ENCODE peak calls at places on chromosomes 1 and 21, in ten cellular contexts. N is CD8-positive, alpha-beta T cell; R is CD8-positive, alpha-beta memory T cell; G is A549; X is fibroblast of lung; D is small intestine; J is psoas muscle; U is DND-41; L is neuronal stem cell; W is Panc1. T is an unnamed sample.

GRCh38 chr1:230500063-230500462 is 73.9 kb upstream of the PGBD5 start:
- DNase-seq in W (no peak), U (no peak), J (no peak), D (no peak), L (no peak), G (no peak), X (no peak), N (no peak), R (no peak), T (no peak)

GRCh38 chr21:42654179-42654912 is 925 bp downstream of the PDE9A start:
- DNase-seq in N (peak; percentile 62), U (peak; percentile 74), R (peak; percentile 45), D (peak; percentile 41), L (peak; percentile 69), X (no peak), G (peak; percentile 53), W (no peak), J (peak; percentile 24), T (no peak)

GRCh38 chr1:213507472-213508223 is 456.6 kb downstream of the RPS6KC1 start:
- DNase-seq in D (no peak), X (no peak), J (no peak), W (no peak), N (no peak), U (no peak), G (no peak), R (no peak), L (no peak), T (no peak)

GRCh38 chr1:38958967-38959366 is 17.3 kb upstream of the RHBDL2 start:
- DNase-seq in W (no peak), L (no peak), U (no peak), R (no peak), J (no peak), N (no peak), G (no peak), X (no peak), D (no peak), T (no peak)

GRCh38 chr1:152869808-152870419 is 8.2 kb upstream of the SMCP start:
- DNase-seq in R (peak; percentile 61), X (peak; percentile 49), G (peak; percentile 81), J (no peak), L (peak; percentile 58), N (peak; percentile 58), W (peak; percentile 47), D (peak; percentile 69), U (peak; percentile 69), T (peak; percentile 0)

GRCh38 chr1:16375521-16376359 is 8.7 kb downstream of the SZRD1 start:
- DNase-seq in R (no peak), N (no peak), J (no peak), L (no peak), X (peak; percentile 79), G (no peak), W (no peak), D (no peak), U (no peak), T (no peak)

GRCh38 chr21:46183910-46184624 is at the start of gene SPATC1L:
- DNase-seq in W (no peak), N (peak; percentile 67), L (peak; percentile 71), J (peak; percentile 75), R (no peak), D (peak; percentile 45), X (peak; percentile 90), G (no peak), U (no peak), T (no peak)

GRCh38 chr1:194161591-194161990 is 975.2 kb upstream of the B3GALT2 start:
- DNase-seq in W (no peak), J (no peak), D (no peak), U (no peak), L (no peak), X (peak; percentile 8), N (no peak), R (no peak), G (no peak), T (no peak)

GRCh38 chr1:184840596-184840995 is 85.9 kb upstream of the EDEM3 start:
- DNase-seq in R (peak; percentile 72), G (no peak), L (no peak), X (no peak), W (no peak), D (peak; percentile 69), J (no peak), N (no peak), U (no peak), T (no peak)

GRCh38 chr1:40974945-40975344 is 4.6 kb upstream of the CTPS1 start:
- DNase-seq in X (no peak), L (no peak), N (no peak), J (no peak), U (no peak), W (no peak), D (no peak), G (no peak), R (no peak), T (no peak)

GRCh38 chr1:89149229-89149628 is 23.3 kb upstream of the GBP2 start:
- DNase-seq in U (no peak), L (peak; percentile 3), G (no peak), J (no peak), X (peak; percentile 49), D (peak; percentile 27), W (no peak), N (no peak), R (no peak), T (peak; percentile 16)

GRCh38 chr1:223715710-223716103 is 3.4 kb downstream of the CAPN2 start:
- DNase-seq in R (no peak), X (no peak), U (no peak), W (no peak), J (no peak), L (no peak), N (no peak), G (no peak), D (no peak), T (no peak)

GRCh38 chr1:47758341-47759237 is 238.6 kb downstream of the TRABD2B start:
- DNase-seq in R (peak; percentile 15), X (peak; percentile 22), L (no peak), U (no peak), J (no peak), N (no peak), W (no peak), G (no peak), D (no peak), T (no peak)

GRCh38 chr1:184974086-184974836 is at the start of gene NIBAN1:
- DNase-seq in U (peak; percentile 19), W (no peak), X (peak; percentile 74), J (peak; percentile 82), N (peak; percentile 74), G (peak; percentile 18), R (peak; percentile 81), L (peak; percentile 14), D (peak; percentile 62), T (no peak)

GRCh38 chr1:161214374-161214773 is 721 bp upstream of the FCER1G start:
- DNase-seq in D (no peak), N (no peak), R (no peak), J (no peak), X (no peak), L (no peak), G (no peak), U (no peak), W (no peak), T (no peak)
- H3K27ac ChIP-seq in D (no peak overlapping the region), N (no peak overlapping the region), R (no peak overlapping the region), J (no peak overlapping the region), X (no peak overlapping the region), L (no peak overlapping the region), G (no peak overlapping the region), U (no peak overlapping the region), W (no peak overlapping the region), T (no peak overlapping the region)

GRCh38 chr1:192905049-192905448 is 96.2 kb downstream of the RGS2 start:
- DNase-seq in G (no peak), X (no peak), J (no peak), R (no peak), U (no peak), W (no peak), L (no peak), N (no peak), D (no peak), T (no peak)
- H3K27ac ChIP-seq in G (peak overlapping the region; percentile 79), X (no peak overlapping the region), J (no peak overlapping the region), R (no peak overlapping the region), U (no peak overlapping the region), W (no peak overlapping the region), L (no peak overlapping the region), N (no peak overlapping the region), D (no peak overlapping the region), T (no peak overlapping the region)

DNA sequence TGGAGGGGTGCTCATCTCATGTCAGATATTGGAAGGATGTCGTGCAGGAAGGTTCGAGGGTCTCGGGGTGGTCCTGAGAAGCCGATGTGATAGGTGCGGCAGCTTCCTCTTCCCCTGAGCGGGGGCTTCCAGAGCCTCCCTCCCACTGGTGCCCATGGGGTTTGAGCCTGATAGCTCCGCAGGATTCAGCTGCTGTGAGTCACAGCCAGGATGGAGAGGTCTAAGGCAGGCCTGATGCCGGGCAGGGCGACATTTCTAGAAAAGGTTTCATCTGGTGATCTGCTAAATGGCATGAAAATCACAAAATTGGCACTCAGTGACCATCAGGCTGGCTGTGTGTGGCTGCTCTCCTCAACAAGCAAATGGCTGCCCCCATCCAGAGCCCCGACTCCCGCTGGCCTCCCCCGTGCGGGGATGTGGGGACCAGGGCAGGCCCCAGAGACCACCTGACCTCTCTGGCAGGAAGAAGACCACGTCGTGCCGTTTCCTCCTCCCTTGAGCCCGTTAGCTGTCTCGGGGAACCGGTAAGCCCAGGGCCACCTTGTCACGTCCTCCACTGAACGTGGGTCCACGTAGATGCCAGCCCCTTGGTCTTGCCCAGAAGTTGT is 66.0 kb downstream of the SKI start:
- DNase-seq in X (no peak), J (no peak), U (no peak), D (no peak), R (no peak), W (no peak), L (no peak), G (no peak), N (no peak), T (no peak)
- H3K27ac ChIP-seq in X (peak overlapping the region; percentile 69), J (no peak overlapping the region), U (no peak overlapping the region), D (no peak overlapping the region), R (no peak overlapping the region), W (no peak overlapping the region), L (no peak overlapping the region), G (no peak overlapping the region), N (no peak overlapping the region), T (no peak overlapping the region)

GRCh38 chr1:109927356-109927755 is 16.7 kb downstream of the CSF1 start:
- DNase-seq in W (no peak), U (no peak), D (no peak), L (no peak), R (no peak), N (no peak), X (no peak), G (no peak), J (no peak), T (no peak)

GRCh38 chr1:109928591-109929111 is 18.0 kb downstream of the CSF1 start:
- DNase-seq in L (no peak), R (no peak), X (peak; percentile 78), D (no peak), N (no peak), J (peak; percentile 81), G (no peak), U (no peak), W (no peak), T (no peak)

GRCh38 chr1:109927908-109928307 is 17.3 kb downstream of the CSF1 start:
- DNase-seq in X (peak; percentile 97), J (peak; percentile 86), N (no peak), R (no peak), G (no peak), W (no peak), U (no peak), D (peak; percentile 86), L (no peak), T (peak; percentile 31)

GRCh38 chr1:109925159-109925990 is 14.7 kb downstream of the CSF1 start:
- DNase-seq in N (no peak), U (no peak), L (no peak), G (no peak), X (no peak), R (no peak), D (no peak), W (no peak), J (no peak), T (no peak)

GRCh38 chr1:109926662-109927300 is 16.1 kb downstream of the CSF1 start:
- DNase-seq in L (no peak), J (no peak), G (no peak), X (peak; percentile 87), W (no peak), R (no peak), U (no peak), N (no peak), D (no peak), T (no peak)
- H3K27ac ChIP-seq in L (no peak overlapping the region), J (no peak overlapping the region), G (peak overlapping the region; percentile 79), X (no peak overlapping the region), W (peak overlapping the region; percentile 97), R (no peak overlapping the region), U (no peak overlapping the region), N (no peak overlapping the region), D (no peak overlapping the region), T (peak overlapping the region; percentile 70)

T was measured in substantia nigra.